ENCODE peak calls at places on chromosomes 6 and 20, in five cellular contexts. One of them, this sample, is unnamed.

GRCh38 chr20:41552295-41553068 is 65.7 kb downstream of the CHD6 start:
- DNase-seq in GM23338: no peak
- DNase-seq in PC-3: no peak
- DNase-seq in hepatocyte: no peak
- DNase-seq in PC-9: no peak
- DNase-seq in this sample: no peak

GRCh38 chr20:50001784-50002311 is 19.1 kb downstream of the SNAI1 start:
- DNase-seq in GM23338: no peak
- DNase-seq in PC-3: no peak
- DNase-seq in hepatocyte: no peak
- DNase-seq in PC-9: no peak
- DNase-seq in this sample: no peak

GRCh38 chr6:149846321-149846720 is 17.8 kb downstream of the LRP11 start:
- DNase-seq in GM23338: no peak
- DNase-seq in PC-3: peak; percentile 87
- DNase-seq in hepatocyte: no peak
- DNase-seq in PC-9: peak; percentile 57
- DNase-seq in this sample: peak; percentile 93

GRCh38 chr6:37689356-37689755 is 8.3 kb downstream of the MDGA1 start:
- DNase-seq in GM23338: no peak
- DNase-seq in PC-3: no peak
- DNase-seq in hepatocyte: no peak
- DNase-seq in PC-9: no peak
- DNase-seq in this sample: peak; percentile 33

GRCh38 chr20:37081717-37082289 is 14.0 kb downstream of the RBL1 start:
- DNase-seq in GM23338: peak; percentile 29
- DNase-seq in PC-3: no peak
- DNase-seq in hepatocyte: no peak
- DNase-seq in PC-9: no peak
- DNase-seq in this sample: no peak

GRCh38 chr6:12339808-12340487 is 49.8 kb downstream of the EDN1 start:
- DNase-seq in GM23338: no peak
- DNase-seq in PC-3: no peak
- DNase-seq in hepatocyte: no peak
- DNase-seq in PC-9: no peak
- DNase-seq in this sample: no peak

GRCh38 chr6:33632603-33633039 is 11.5 kb downstream of the ITPR3 start:
- DNase-seq in GM23338: peak; percentile 95
- DNase-seq in PC-3: peak; percentile 64
- DNase-seq in hepatocyte: peak; percentile 64
- DNase-seq in PC-9: no peak
- DNase-seq in this sample: peak; percentile 69

GRCh38 chr20:39716796-39717341 is 754.7 kb downstream of the DHX35 start:
- DNase-seq in GM23338: no peak
- DNase-seq in PC-3: no peak
- DNase-seq in hepatocyte: no peak
- DNase-seq in PC-9: no peak
- DNase-seq in this sample: peak; percentile 53

GRCh38 chr6:17741507-17741906 is 34.8 kb upstream of the NUP153 start:
- DNase-seq in GM23338: peak; percentile 12
- DNase-seq in PC-3: no peak
- DNase-seq in hepatocyte: no peak
- DNase-seq in PC-9: no peak
- DNase-seq in this sample: no peak

GRCh38 chr6:99530627-99531026 is 15.4 kb upstream of the USP45 start:
- DNase-seq in GM23338: no peak
- DNase-seq in PC-3: no peak
- DNase-seq in hepatocyte: no peak
- DNase-seq in PC-9: no peak
- DNase-seq in this sample: no peak

GRCh38 chr20:3239867-3240775 is 1.1 kb upstream of the SLC4A11 start:
- DNase-seq in GM23338: peak; percentile 60
- DNase-seq in PC-3: no peak
- DNase-seq in hepatocyte: no peak
- DNase-seq in PC-9: no peak
- DNase-seq in this sample: peak; percentile 59
- TF ChIP-seq EZH2 in GM23338: no peak
- TF ChIP-seq EZH2 in PC-3: no peak
- TF ChIP-seq EZH2 in hepatocyte: no peak
- TF ChIP-seq EZH2 in PC-9: no peak
- TF ChIP-seq EZH2 in this sample: no peak

GRCh38 chr6:126976263-126976797 is 142.1 kb upstream of the RSPO3 start:
- DNase-seq in GM23338: peak; percentile 7
- DNase-seq in PC-3: no peak
- DNase-seq in hepatocyte: no peak
- DNase-seq in PC-9: no peak
- DNase-seq in this sample: no peak
- H3K9me2 ChIP-seq in GM23338: no peaks in the 10 kb centered on the region
- H3K9me2 ChIP-seq in PC-3: no peaks in the 10 kb centered on the region
- H3K9me2 ChIP-seq in hepatocyte: no peaks in the 10 kb centered on the region
- H3K9me2 ChIP-seq in PC-9: peaks cover 6% of the 10 kb centered on the region
- H3K9me2 ChIP-seq in this sample: no peaks in the 10 kb centered on the region

GRCh38 chr20:25863536-25864325 is 167.1 kb upstream of the ZNF337 start:
- DNase-seq in GM23338: peak; percentile 64
- DNase-seq in PC-3: peak; percentile 34
- DNase-seq in hepatocyte: no peak
- DNase-seq in PC-9: peak; percentile 55
- DNase-seq in this sample: peak; percentile 29
- TF ChIP-seq EZH2 in GM23338: no peak
- TF ChIP-seq EZH2 in PC-3: no peak
- TF ChIP-seq EZH2 in hepatocyte: no peak
- TF ChIP-seq EZH2 in PC-9: no peak
- TF ChIP-seq EZH2 in this sample: no peak

DNA sequence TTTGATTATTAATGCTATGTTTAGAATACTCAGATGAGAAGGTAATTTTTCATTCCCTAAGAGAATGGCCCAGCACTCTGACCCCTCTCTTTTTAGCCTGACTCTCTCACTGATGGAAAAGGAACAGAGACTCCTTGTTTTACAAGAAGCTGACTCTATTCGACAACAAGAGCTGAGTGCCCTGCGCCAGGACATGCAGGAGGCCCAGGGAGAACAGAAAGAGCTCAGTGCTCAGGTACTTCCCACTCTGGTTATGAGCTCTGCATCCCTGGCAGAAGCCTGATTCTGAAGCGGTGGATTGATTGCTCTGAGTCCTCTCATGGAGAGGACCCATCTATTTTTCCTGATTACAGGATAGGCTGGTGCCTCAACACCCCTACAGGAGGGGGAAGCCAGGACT is 33.0 kb downstream of the C20orf173 start:
- DNase-seq in GM23338: no peak
- DNase-seq in PC-3: no peak
- DNase-seq in hepatocyte: no peak
- DNase-seq in PC-9: no peak
- DNase-seq in this sample: no peak
- H3K9me2 ChIP-seq in GM23338: no peaks in the 10 kb centered on the region
- H3K9me2 ChIP-seq in PC-3: no peaks in the 10 kb centered on the region
- H3K9me2 ChIP-seq in hepatocyte: no peaks in the 10 kb centered on the region
- H3K9me2 ChIP-seq in PC-9: no peaks in the 10 kb centered on the region
- H3K9me2 ChIP-seq in this sample: no peaks in the 10 kb centered on the region

DNA sequence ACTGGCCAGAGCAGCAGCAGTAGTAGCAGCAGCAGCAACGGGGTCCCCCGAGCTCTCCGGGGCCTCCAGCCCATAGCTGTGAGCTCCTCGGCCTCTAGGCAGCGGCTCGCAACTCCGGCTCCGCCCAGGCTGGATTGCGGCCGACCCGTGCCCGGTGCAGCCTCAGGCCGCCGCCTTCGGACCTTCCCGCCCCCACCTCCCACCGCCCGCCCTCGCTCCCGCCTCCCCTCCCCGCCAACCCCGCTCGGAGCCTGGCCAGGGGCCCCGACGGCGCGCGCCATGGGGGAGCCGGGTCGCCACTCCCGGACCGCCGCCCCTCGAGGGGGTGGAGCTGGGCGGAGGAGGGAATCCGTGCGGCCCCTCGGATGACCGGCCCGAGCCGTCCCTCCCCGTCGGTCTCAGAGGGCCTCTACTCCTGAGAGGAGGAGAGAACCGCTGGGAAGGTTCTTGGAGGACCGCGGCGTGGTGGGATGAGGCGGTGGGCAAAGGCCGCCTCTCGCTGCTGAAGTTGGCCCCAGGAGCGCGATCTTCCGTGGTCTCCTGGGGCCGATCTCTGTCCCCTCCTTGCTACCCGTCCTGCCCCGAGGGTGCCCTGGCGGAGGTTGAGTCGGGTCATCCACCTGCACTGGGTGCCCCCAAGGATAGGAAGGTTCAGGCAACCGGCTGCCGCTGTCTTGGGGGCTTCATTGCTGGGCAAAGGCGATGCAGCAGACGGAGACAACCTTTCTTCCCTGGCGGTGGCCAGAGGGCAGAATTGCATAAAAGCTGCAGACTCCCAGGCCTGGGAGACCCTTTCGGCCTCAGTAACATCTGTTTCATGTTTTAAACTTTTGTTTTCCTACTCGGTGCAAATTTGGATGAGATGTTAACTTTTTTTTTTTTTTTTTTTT is at the start of gene ADAM33:
- DNase-seq in GM23338: peak; percentile 66
- DNase-seq in PC-3: no peak
- DNase-seq in hepatocyte: peak; percentile 40
- DNase-seq in PC-9: no peak
- DNase-seq in this sample: peak; percentile 64
- TF ChIP-seq EZH2 in GM23338: peak; percentile 49
- TF ChIP-seq EZH2 in PC-3: no peak
- TF ChIP-seq EZH2 in hepatocyte: peak; percentile 80
- TF ChIP-seq EZH2 in PC-9: no peak
- TF ChIP-seq EZH2 in this sample: no peak

This sample was measured in GM23248.